ENCODE peak calls at places on chromosomes 16 and 17, in five cellular contexts. O is H9; F is HFFc6; I is body of pancreas; E is CD4-positive, alpha-beta T cell. X is an unnamed sample.
A peak's percentile ranks its signal among the peaks of the same experiment; 100 is the strongest.

GRCh38 chr16:12868788-12869187 is 32.6 kb upstream of the SHISA9 start:
- DNase-seq in F (no peak), E (no peak), O (no peak), I (no peak), X (no peak)

GRCh38 chr17:4958102-4958501 is 7.2 kb downstream of the ENO3 start:
- DNase-seq in O (no peak), I (no peak), F (no peak), E (no peak), X (no peak)

GRCh38 chr17:34820922-34821321 is 140.3 kb downstream of the CCT6B start:
- DNase-seq in I (no peak), F (no peak), O (peak; percentile 45), E (no peak), X (no peak)

GRCh38 chr17:17076066-17076465 is 33.8 kb downstream of the MPRIP start:
- DNase-seq in F (no peak), E (no peak), I (no peak), O (no peak), X (no peak)

GRCh38 chr17:45050680-45051059 is 762 bp downstream of the DCAKD start:
- DNase-seq in E (no peak), F (no peak), I (no peak), O (no peak), X (no peak)

GRCh38 chr16:46765050-46765449 is 16.9 kb upstream of the MYLK3 start:
- DNase-seq in E (no peak), F (peak; percentile 68), O (no peak), I (no peak), X (no peak)

GRCh38 chr17:56699186-56699895 is 105.8 kb downstream of the NOG start:
- DNase-seq in E (no peak), I (peak; percentile 40), F (peak; percentile 99), O (peak; percentile 92), X (no peak)

GRCh38 chr17:82868715-82869131 is 28.9 kb upstream of the ZNF750 start:
- DNase-seq in F (no peak), E (no peak), I (no peak), O (no peak), X (no peak)

GRCh38 chr17:7336240-7337175 is at the start of gene ACAP1:
- DNase-seq in E (peak; percentile 93), F (no peak), I (no peak), O (peak; percentile 94), X (peak; percentile 81)

GRCh38 chr17:12388206-12388605 is 277.5 kb upstream of the MYOCD start:
- DNase-seq in O (no peak), F (peak; percentile 81), E (no peak), I (no peak), X (no peak)

GRCh38 chr17:39605492-39606433 is 2.0 kb downstream of the NEUROD2 start:
- DNase-seq in F (no peak), O (peak; percentile 72), I (no peak), E (no peak), X (no peak)

GRCh38 chr17:11300201-11300600 is 59.2 kb downstream of the SHISA6 start:
- DNase-seq in F (no peak), O (no peak), E (no peak), I (no peak), X (no peak)

GRCh38 chr17:8384801-8385335 is 1.9 kb upstream of the RPL26 start:
- DNase-seq in O (peak; percentile 87), I (no peak), E (no peak), F (peak; percentile 93), X (no peak)

GRCh38 chr17:29179232-29180036 is 764 bp downstream of the MYO18A start:
- DNase-seq in E (no peak), F (no peak), O (peak; percentile 98), I (peak; percentile 79), X (no peak)

GRCh38 chr16:47872228-47872627 is 283.6 kb downstream of the ABCC12 start:
- DNase-seq in O (no peak), F (no peak), I (no peak), E (no peak), X (no peak)

GRCh38 chr17:7314719-7315569 is at the start of gene GPS2:
- DNase-seq in E (peak; percentile 93), I (peak; percentile 94), O (peak; percentile 95), F (peak; percentile 69), X (peak; percentile 95)

GRCh38 chr17:4956493-4957061 is 5.7 kb downstream of the ENO3 start:
- DNase-seq in E (peak; percentile 38), I (peak; percentile 67), F (no peak), O (peak; percentile 86), X (no peak)

GRCh38 chr17:81406117-81406953 is 11.1 kb downstream of the BAHCC1 start:
- DNase-seq in O (no peak), I (no peak), F (no peak), E (no peak), X (no peak)

GRCh38 chr17:75983501-75984181 is 4.6 kb downstream of the TEN1 start:
- DNase-seq in I (peak; percentile 79), O (peak; percentile 90), E (no peak), F (no peak), X (no peak)

GRCh38 chr16:54936979-54937672 is 6.5 kb downstream of the IRX5 start:
- DNase-seq in O (peak; percentile 79), I (no peak), E (no peak), F (peak; percentile 32), X (no peak)

GRCh38 chr17:50177476-50177875 is 11.7 kb downstream of the SGCA start:
- DNase-seq in E (no peak), F (peak; percentile 33), I (no peak), O (no peak), X (no peak)

GRCh38 chr17:50175035-50175788 is 9.4 kb downstream of the SGCA start:
- DNase-seq in O (no peak), E (no peak), I (no peak), F (peak; percentile 17), X (no peak)

GRCh38 chr17:50177983-50178834 is 12.4 kb downstream of the SGCA start:
- DNase-seq in E (peak; percentile 38), I (peak; percentile 81), F (peak; percentile 97), O (peak; percentile 88), X (peak; percentile 77)

GRCh38 chr17:50174444-50174843 is 8.6 kb downstream of the SGCA start:
- DNase-seq in F (peak; percentile 26), I (no peak), O (no peak), E (no peak), X (no peak)

DNA sequence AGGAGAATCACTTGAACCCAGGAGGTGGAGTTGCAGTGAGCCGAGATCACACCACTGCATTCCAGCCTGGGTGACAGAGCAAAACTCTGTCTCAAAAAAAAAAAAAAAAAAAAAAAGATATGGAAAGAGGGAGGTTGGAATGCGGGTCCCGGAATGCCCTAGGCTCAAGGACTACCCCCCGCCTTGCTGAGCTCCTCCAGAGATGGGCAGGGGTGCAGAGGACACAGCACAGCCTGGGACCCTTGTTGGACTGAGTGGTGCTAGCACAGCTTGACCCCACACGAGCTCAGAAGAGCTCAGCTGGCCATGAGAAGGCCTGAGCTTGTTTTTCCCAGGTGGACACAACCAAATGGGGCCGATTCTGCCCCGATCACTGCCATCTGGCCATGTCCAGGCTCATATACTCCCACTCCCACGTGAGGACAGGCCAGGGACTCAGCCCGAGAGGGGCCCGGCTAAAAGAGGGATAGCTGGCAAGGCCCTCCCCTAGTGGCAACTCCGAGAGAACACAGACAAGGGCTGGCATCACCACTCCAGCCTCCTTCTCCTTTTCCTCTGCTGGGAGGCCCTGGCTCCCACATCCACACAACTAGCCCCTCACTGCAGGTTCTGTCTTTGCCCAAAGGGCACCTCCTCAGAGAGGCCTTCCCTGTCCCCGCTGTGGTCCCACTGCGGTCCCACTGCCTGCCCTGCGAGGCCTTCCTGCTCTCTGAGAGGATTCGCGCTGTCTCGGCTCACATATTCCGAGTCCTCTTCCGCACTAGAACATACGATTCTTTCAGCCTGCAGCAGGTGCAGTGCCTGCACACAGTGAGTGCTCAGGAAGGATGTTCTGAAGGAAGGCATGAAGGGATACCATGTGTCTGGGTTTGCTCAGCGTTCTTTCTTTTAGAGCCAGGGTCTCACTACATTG is 11.0 kb downstream of the SGCA start:
- DNase-seq in E (no peak), F (peak; percentile 26), O (no peak), I (no peak), X (no peak)
- TF ChIP-seq CTCF in E (no peak), F (peak; percentile 46), O (peak; percentile 30), I (no peak), X (no peak)

GRCh38 chr17:19867654-19868395 is at the start of gene ULK2:
- DNase-seq in F (peak; percentile 6), O (peak; percentile 78), I (peak; percentile 62), E (peak; percentile 27), X (peak; percentile 67)

DNA sequence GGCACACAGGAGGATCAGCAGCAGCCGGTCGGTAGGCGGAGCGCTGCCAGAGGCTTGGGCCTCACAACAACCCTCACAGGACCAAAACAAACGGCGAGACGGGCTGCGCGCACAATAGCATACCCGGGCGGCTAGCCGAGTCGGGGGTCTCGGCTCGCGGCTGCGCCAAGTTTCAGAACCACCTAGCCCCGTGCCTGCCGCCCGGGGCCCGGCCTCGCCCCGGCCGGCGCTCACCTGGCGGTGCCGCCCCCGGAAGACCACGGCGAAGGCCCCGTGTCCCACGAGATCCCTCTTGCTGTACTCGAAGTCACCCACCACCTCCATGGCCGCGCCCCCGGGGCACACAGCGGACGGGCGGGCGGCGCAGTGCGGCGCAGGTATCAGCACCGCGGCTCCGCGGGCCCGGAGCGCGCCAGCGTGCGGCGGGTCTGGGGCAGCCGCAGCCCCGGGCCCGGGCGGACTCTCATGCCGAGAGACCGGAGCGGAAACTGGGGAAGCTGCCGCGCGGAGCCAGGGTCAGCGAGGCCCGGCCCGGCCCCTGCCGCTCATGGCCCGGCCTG is 562 bp downstream of the ULK2 start:
- DNase-seq in F (peak; percentile 27), E (peak; percentile 49), O (peak; percentile 91), I (peak; percentile 61), X (peak; percentile 70)
- TF ChIP-seq CTCF in F (peak; percentile 62), E (no peak), O (peak; percentile 40), I (peak; percentile 33), X (peak; percentile 30)

DNA sequence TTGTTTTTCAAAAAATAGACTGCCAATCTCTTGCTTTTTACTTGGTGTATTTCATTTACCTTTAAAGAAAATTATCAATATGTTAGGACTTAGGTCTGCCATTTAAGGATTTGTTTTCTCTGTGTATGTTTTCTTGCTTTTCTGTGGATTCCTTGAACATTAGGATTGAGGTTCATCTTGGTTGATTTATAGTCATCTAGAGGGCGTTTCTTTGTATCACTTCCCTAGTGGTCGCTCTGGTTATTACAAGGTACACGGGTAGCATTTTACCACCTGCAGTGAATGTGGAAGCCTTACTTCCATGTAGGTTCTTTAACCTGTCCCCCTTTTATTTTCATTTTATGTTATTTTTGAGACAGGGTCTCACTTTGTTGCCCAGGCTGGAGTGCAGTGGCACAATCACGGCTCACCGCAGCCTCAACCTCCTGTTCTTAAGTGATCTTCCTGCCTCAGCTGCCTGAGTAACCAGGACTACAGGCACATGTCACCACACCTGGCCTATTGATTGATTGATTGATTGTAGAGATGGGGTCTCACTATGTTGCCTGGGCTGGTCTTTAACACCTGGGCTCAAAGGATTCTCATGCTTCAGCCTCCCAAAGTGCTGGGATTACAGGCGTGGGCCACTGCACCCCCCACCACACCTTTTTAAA is 35.2 kb upstream of the CBX4 start:
- DNase-seq in I (no peak), O (no peak), E (no peak), F (no peak), X (peak; percentile 63)
- TF ChIP-seq CTCF in I (peak; percentile 60), O (peak; percentile 67), E (peak; percentile 58), F (peak; percentile 74), X (peak; percentile 34)

GRCh38 chr17:78307887-78308633 is 51.8 kb downstream of the SOCS3 start:
- DNase-seq in I (peak; percentile 66), O (peak; percentile 86), F (no peak), E (no peak), X (no peak)
- TF ChIP-seq CTCF in I (peak; percentile 51), O (peak; percentile 36), F (no peak), E (no peak), X (no peak)

GRCh38 chr17:80252871-80253270 is 7.8 kb upstream of the RNF213 start:
- DNase-seq in E (peak; percentile 88), O (peak; percentile 84), F (no peak), I (peak; percentile 82), X (peak; percentile 82)
- TF ChIP-seq CTCF in E (peak; percentile 85), O (peak; percentile 72), F (no peak), I (peak; percentile 74), X (peak; percentile 68)

GRCh38 chr17:72952220-72952619 is 140.3 kb downstream of the SLC39A11 start:
- DNase-seq in E (no peak), O (peak; percentile 69), F (no peak), I (no peak), X (no peak)
- TF ChIP-seq CTCF in E (no peak), O (peak; percentile 58), F (no peak), I (no peak), X (no peak)